ENCODE peak calls at places on chromosomes 4 and X, in nine cellular contexts. J, A, M, E, O, L, Q, C and W are unnamed samples. For H3K9me3, the result is how much of the 10 kb centered on the place peaks cover.

GRCh38 chrX:153763298-153763932 is 634 bp upstream of the PLXNB3 start:
- DNase-seq in J (peak), A (peak), M (peak), E (no peak), O (no peak), L (no peak), Q (no peak), C (no peak), W (no peak)

GRCh38 chrX:68443155-68443868 is 10.0 kb upstream of the OPHN1 start:
- DNase-seq in J (no peak), A (no peak), M (no peak), E (no peak), O (no peak), L (peak), Q (no peak), C (peak), W (no peak)

GRCh38 chrX:115030635-115031034 is 13.2 kb upstream of the IL13RA2 start:
- DNase-seq in J (no peak), A (no peak), M (no peak), E (no peak), O (no peak), L (no peak), Q (no peak), C (no peak), W (no peak)

GRCh38 chrX:139559383-139560042 is 29.0 kb downstream of the F9 start:
- DNase-seq in J (no peak), A (no peak), M (no peak), E (no peak), O (peak), L (peak), Q (no peak), C (no peak), W (peak)

GRCh38 chr4:141352775-141353544 is 132.3 kb downstream of the ZNF330 start:
- DNase-seq in J (no peak), A (no peak), M (no peak), E (no peak), O (no peak), L (peak), Q (no peak), C (no peak), W (peak)

GRCh38 chrX:119647552-119648420 is 41.6 kb upstream of the NKRF start:
- DNase-seq in J (no peak), A (no peak), M (no peak), E (no peak), O (no peak), L (no peak), Q (peak), C (peak), W (no peak)

GRCh38 chr4:171846232-171846631 is 33.0 kb downstream of the GALNTL6 start:
- DNase-seq in J (no peak), A (no peak), M (no peak), E (no peak), O (peak), L (peak), Q (no peak), C (no peak), W (peak)

GRCh38 chr4:153471691-153472080 is 5.5 kb downstream of the TMEM131L start:
- DNase-seq in J (no peak), A (no peak), M (no peak), E (no peak), O (no peak), L (no peak), Q (no peak), C (peak), W (no peak)

GRCh38 chr4:124206779-124207605 is 505.5 kb downstream of the ANKRD50 start:
- DNase-seq in J (no peak), A (no peak), M (no peak), E (no peak), O (no peak), L (no peak), Q (no peak), C (no peak), W (no peak)

GRCh38 chr4:5409980-5410618 is 298.3 kb downstream of the EVC2 start:
- DNase-seq in J (no peak), A (no peak), M (no peak), E (no peak), O (no peak), L (no peak), Q (no peak), C (no peak), W (peak)

GRCh38 chrX:9786839-9787635 is 808 bp downstream of the SHROOM2 start:
- DNase-seq in J (no peak), A (no peak), M (no peak), E (no peak), O (no peak), L (no peak), Q (no peak), C (no peak), W (peak)

GRCh38 chrX:46927718-46928117 is 15.5 kb downstream of the JADE3 start:
- DNase-seq in J (no peak), A (no peak), M (no peak), E (no peak), O (no peak), L (no peak), Q (no peak), C (no peak), W (no peak)

GRCh38 chrX:154020500-154021115 is 906 bp upstream of the IRAK1 start:
- DNase-seq in J (no peak), A (no peak), M (no peak), E (no peak), O (no peak), L (peak), Q (no peak), C (no peak), W (no peak)

GRCh38 chr4:119011607-119011988 is 122.9 kb downstream of the SYNPO2 start:
- DNase-seq in J (no peak), A (no peak), M (no peak), E (no peak), O (no peak), L (no peak), Q (no peak), C (no peak), W (no peak)

GRCh38 chr4:96164814-96165351 is 325.0 kb downstream of the PDHA2 start:
- DNase-seq in J (no peak), A (no peak), M (no peak), E (no peak), O (no peak), L (peak), Q (no peak), C (no peak), W (no peak)

GRCh38 chr4:165398570-165398969 is 19.8 kb downstream of the CPE start:
- DNase-seq in J (no peak), A (no peak), M (no peak), E (no peak), O (no peak), L (no peak), Q (no peak), C (no peak), W (peak)

GRCh38 chrX:30906726-30907125 is 17.7 kb upstream of the TAB3 start:
- DNase-seq in J (no peak), A (no peak), M (no peak), E (no peak), O (no peak), L (no peak), Q (no peak), C (no peak), W (no peak)

GRCh38 chr4:69995526-69996016 is at the start of gene STATH:
- DNase-seq in J (no peak), A (no peak), M (no peak), E (no peak), O (no peak), L (peak), Q (no peak), C (no peak), W (no peak)

GRCh38 chr4:95363966-95364365 is 184.8 kb downstream of the UNC5C start:
- DNase-seq in J (no peak), A (no peak), M (no peak), E (no peak), O (no peak), L (no peak), Q (no peak), C (no peak), W (no peak)

GRCh38 chr4:140635606-140636005 is 66.8 kb upstream of the UCP1 start:
- DNase-seq in J (no peak), A (no peak), M (no peak), E (no peak), O (no peak), L (peak), Q (peak), C (no peak), W (peak)

GRCh38 chrX:48648299-48648698 is 35.3 kb upstream of the WAS start:
- DNase-seq in J (peak), A (peak), M (peak), E (no peak), O (peak), L (peak), Q (no peak), C (peak), W (peak)

GRCh38 chr4:85565761-85566480 is 91.0 kb downstream of the ARHGAP24 start:
- DNase-seq in J (no peak), A (no peak), M (no peak), E (no peak), O (no peak), L (peak), Q (no peak), C (no peak), W (no peak)

GRCh38 chr4:88447339-88447738 is 9.6 kb upstream of the HERC5 start:
- DNase-seq in J (no peak), A (no peak), M (no peak), E (no peak), O (no peak), L (no peak), Q (no peak), C (no peak), W (no peak)

GRCh38 chr4:37995981-37996770 is 36.0 kb downstream of the PTTG2 start:
- DNase-seq in J (no peak), A (no peak), M (no peak), E (peak), O (no peak), L (no peak), Q (no peak), C (no peak), W (no peak)

GRCh38 chrX:108000751-108001150 is 18.6 kb upstream of the TEX13B start:
- DNase-seq in J (no peak), A (no peak), M (no peak), E (no peak), O (no peak), L (no peak), Q (no peak), C (no peak), W (no peak)

GRCh38 chrX:103630171-103630511 is 1.4 kb downstream of the TCEAL1 start:
- DNase-seq in J (no peak), A (no peak), M (no peak), E (no peak), O (no peak), L (no peak), Q (no peak), C (no peak), W (no peak)

GRCh38 chrX:103628386-103629290 is at the start of gene TCEAL1:
- DNase-seq in J (peak), A (peak), M (peak), E (peak), O (peak), L (peak), Q (peak), C (peak), W (peak)

GRCh38 chrX:103631145-103631544 is 2.4 kb downstream of the TCEAL1 start:
- DNase-seq in J (no peak), A (no peak), M (peak), E (no peak), O (no peak), L (no peak), Q (no peak), C (no peak), W (no peak)

GRCh38 chrX:103626855-103627254 is 1.9 kb upstream of the TCEAL1 start:
- DNase-seq in J (no peak), A (no peak), M (no peak), E (no peak), O (no peak), L (no peak), Q (no peak), C (no peak), W (no peak)

DNA sequence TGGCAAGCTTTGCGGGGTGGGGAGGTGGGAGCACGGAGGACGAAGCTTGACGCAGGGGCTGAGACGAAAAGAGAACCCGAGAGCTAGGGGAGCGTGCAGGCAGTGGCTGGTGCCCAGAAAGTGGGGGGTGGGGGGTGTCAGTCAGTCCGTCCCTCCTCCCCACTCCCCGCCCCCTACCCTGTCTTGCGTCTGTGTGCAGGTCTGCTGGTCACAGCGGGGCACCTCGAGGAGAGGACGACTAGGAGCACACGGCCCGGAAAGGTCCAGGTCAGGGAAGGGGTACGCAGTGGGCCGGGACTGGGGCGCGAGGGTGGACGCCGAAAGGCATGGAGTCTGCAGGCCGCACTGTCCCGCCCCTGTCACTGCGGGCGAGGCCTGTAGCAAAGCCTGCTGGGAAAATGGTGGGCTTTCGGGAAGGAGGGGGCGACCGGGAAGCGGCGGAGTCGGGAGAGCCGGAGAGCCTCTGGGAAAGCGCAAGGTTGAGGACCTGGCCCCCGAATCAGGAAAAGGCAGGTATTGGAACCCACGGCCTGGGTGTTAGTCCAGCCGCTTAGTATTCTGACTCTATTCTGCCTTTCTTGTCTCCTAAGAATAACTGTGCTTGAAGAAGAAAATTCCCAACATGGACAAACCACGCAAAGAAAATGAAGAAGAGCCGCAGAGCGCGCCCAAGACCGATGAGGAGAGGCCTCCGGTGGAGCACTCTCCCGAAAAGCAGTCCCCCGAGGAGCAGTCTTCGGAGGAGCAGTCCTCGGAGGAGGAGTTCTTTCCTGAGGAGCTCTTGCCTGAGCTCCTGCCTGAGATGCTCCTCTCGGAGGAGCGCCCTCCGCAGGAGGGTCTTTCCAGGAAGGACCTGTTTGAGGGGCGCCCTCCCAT is 758 bp downstream of the TCEAL1 start:
- DNase-seq in J (no peak), A (peak), M (peak), E (peak), O (peak), L (peak), Q (peak), C (no peak), W (peak)
- H3K9me3 ChIP-seq in J (under half), A (under half), M (under half), E (under half), O (under half), L (under half), Q (under half), C (under half), W (under half)

GRCh38 chr4:168619266-168619631 is 122.4 kb downstream of the PALLD start:
- DNase-seq in J (no peak), A (no peak), M (no peak), E (no peak), O (no peak), L (no peak), Q (no peak), C (no peak), W (no peak)
- H3K9me3 ChIP-seq in J (under half), A (under half), M (under half), E (under half), O (under half), L (under half), Q (under half), C (under half), W (under half)

GRCh38 chr4:71830-72229 is 18.7 kb downstream of the ZNF595 start:
- DNase-seq in J (no peak), A (no peak), M (no peak), E (no peak), O (no peak), L (no peak), Q (no peak), C (no peak), W (no peak)
- H3K9me3 ChIP-seq in J (half or more), A (half or more), M (under half), E (under half), O (under half), L (half or more), Q (half or more), C (under half), W (half or more)

DNA sequence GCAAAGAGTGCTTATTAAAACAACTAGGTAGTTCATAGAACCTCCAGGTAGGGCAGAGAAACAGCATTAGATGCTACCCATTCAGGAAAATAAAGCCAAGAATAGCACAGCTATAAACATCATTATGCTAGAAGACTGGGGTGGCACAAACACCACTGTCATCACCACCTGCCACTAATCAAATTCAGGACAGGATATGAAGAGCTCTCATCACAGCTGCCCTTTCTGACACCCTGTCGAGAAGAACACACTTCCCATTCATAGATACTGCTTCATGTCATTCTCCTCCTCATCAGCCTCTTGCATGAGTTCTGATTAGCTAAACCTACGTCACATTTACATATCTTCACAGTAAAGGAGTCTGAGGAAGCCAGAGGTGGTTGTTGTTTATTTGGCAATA is 692.3 kb upstream of the HS3ST1 start:
- DNase-seq in J (no peak), A (no peak), M (no peak), E (no peak), O (no peak), L (no peak), Q (no peak), C (no peak), W (no peak)
- H3K9me3 ChIP-seq in J (under half), A (under half), M (under half), E (under half), O (under half), L (under half), Q (under half), C (under half), W (under half)

DNA sequence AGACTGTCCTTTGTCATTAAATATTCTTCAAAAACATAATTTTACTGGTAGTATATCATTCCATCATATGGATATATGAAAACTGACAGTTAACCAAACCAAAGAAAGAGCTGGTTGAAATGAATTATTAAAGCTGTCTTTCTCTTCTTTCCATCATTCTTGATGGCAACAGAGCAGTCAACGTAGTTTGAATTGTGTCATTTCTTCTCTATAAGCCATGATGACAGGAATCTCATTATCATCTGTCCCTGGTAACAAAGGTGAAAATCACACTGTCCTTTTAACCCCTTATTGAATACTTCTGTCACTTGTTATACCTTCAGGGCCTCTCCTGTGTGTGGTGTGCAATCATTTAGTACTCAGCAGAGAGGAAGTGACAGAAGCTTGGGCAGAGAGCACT is 197.0 kb upstream of the SLITRK2 start:
- DNase-seq in J (no peak), A (no peak), M (no peak), E (no peak), O (no peak), L (no peak), Q (no peak), C (no peak), W (no peak)
- H3K9me3 ChIP-seq in J (under half), A (under half), M (under half), E (under half), O (under half), L (under half), Q (under half), C (under half), W (under half)

DNA sequence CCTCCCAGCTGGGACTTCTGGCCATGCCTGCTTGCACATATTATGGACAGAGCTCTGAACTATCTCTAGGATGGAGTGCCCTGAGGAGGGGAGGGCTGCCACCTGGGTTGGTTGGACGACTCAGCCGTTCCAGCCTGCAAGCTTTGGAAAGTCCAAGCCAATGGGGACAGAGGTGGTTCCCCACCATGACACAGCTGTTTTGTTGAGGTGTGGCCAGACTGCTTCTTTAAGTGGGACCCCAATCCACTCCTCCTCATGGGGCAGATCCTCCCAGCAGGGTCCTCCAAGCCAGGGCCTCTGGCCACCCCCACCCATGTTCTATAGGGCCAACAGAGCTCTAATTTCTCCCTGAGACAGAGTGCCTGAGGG is 22.7 kb downstream of the F8A3 start:
- DNase-seq in J (no peak), A (no peak), M (no peak), E (no peak), O (no peak), L (no peak), Q (no peak), C (no peak), W (no peak)
- H3K9me3 ChIP-seq in J (under half), A (under half), M (under half), E (under half), O (under half), L (under half), Q (under half), C (under half), W (under half)

DNA sequence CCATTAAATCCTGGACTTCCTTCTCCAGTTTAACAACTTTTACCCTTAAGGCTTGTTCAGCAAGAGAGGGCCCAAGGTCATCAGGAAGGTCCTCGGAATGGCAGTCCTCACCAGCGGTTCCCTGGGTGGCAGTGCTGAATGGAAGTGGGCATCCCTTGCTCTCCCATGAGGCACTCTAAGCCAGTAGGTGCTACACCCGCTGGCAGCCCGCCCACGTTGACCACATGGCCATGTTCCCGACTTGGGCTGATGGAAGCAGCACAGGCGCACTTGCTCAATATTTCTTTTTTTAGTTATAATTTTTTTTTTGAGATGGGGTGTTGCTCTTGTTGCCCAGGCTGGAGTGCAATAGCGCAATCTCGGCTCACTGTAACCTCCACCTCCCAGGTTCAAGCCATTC is 277.9 kb downstream of the ZC4H2 start:
- DNase-seq in J (no peak), A (no peak), M (no peak), E (no peak), O (no peak), L (no peak), Q (no peak), C (no peak), W (no peak)
- H3K9me3 ChIP-seq in J (under half), A (under half), M (under half), E (under half), O (under half), L (under half), Q (under half), C (under half), W (under half)

DNA sequence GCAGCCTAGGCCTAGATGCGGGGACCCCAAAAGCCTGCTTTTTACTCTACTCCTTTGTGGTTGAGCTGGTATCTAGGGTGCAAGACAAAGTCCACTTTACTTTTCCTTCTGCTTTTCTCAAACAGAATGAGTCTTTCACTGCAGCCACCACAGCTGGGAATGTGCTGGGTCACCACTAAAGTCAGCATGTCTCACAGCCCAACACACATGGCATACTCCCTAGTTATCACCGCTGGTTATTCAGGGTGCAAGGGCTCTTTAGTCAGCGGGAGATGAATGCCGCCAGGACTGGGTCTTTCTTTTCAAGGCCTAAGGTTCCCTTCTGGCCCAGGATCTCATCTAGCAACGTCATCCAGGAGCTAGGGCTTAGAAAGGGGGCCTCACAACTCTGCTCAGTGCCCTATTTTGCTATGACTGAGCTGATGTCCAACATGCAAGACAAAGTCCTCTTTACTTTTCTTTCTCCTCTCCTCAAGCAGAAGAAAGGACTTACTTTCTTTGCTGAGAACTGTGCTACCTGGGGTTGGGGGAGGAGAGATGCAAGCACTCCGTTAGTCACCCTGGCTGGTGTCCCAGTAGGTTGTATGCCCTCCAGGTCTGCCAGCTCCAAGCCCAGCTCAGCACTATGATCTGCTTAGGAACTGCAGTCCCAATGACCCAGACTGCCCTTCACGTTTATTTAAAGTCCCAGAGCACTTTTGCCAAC is 22.9 kb upstream of the STPG2 start:
- DNase-seq in J (no peak), A (no peak), M (no peak), E (no peak), O (no peak), L (peak), Q (peak), C (no peak), W (no peak)
- H3K9me3 ChIP-seq in J (under half), A (under half), M (under half), E (under half), O (under half), L (under half), Q (under half), C (under half), W (under half)